ENCODE peak calls at places on chromosomes 13 and 19, in nine cellular contexts. One of them, this sample, is unnamed.

GRCh38 chr13:99434258-99434788 is 66.9 kb upstream of the TM9SF2 start:
- DNase-seq in stimulated activated CD4-positive, alpha-beta T cell treated with anti-CD3 and anti-CD28 coated beads, Interleukin-15, amount 100 ng/mL, for 48 hours: peak; percentile 91
- DNase-seq in stimulated activated CD8-positive, alpha-beta memory T cell treated with anti-CD3 and anti-CD28 coated beads, Interleukin-15, amount 100 ng/mL, for 4 hours: peak; percentile 60
- DNase-seq in type B pancreatic cell: no peak
- DNase-seq in germinal center: no peak
- DNase-seq in NCI-H345: no peak
- DNase-seq in activated gamma-delta T cell treated with Interleukin-2 at 50 U/mL for 16 hours: peak; percentile 71
- DNase-seq in CD4-positive, alpha-beta memory T cell: peak; percentile 87
- DNase-seq in anterior cingulate cortex: no peak
- DNase-seq in this sample: no peak

GRCh38 chr13:92232880-92233279 is 834.5 kb downstream of the GPC5 start:
- DNase-seq in activated gamma-delta T cell treated with Interleukin-2 at 50 U/mL for 16 hours: no peak
- DNase-seq in stimulated activated CD8-positive, alpha-beta memory T cell treated with anti-CD3 and anti-CD28 coated beads, Interleukin-15, amount 100 ng/mL, for 4 hours: no peak
- DNase-seq in type B pancreatic cell: no peak
- DNase-seq in NCI-H345: no peak
- DNase-seq in stimulated activated CD4-positive, alpha-beta T cell treated with anti-CD3 and anti-CD28 coated beads, Interleukin-15, amount 100 ng/mL, for 48 hours: no peak
- DNase-seq in germinal center: no peak
- DNase-seq in anterior cingulate cortex: no peak
- DNase-seq in CD4-positive, alpha-beta memory T cell: no peak
- DNase-seq in this sample: no peak

GRCh38 chr19:9857076-9857721 is 22.1 kb downstream of the PIN1 start:
- DNase-seq in stimulated activated CD8-positive, alpha-beta memory T cell treated with anti-CD3 and anti-CD28 coated beads, Interleukin-15, amount 100 ng/mL, for 4 hours: no peak
- DNase-seq in NCI-H345: no peak
- DNase-seq in type B pancreatic cell: no peak
- DNase-seq in CD4-positive, alpha-beta memory T cell: no peak
- DNase-seq in anterior cingulate cortex: no peak
- DNase-seq in germinal center: no peak
- DNase-seq in activated gamma-delta T cell treated with Interleukin-2 at 50 U/mL for 16 hours: no peak
- DNase-seq in stimulated activated CD4-positive, alpha-beta T cell treated with anti-CD3 and anti-CD28 coated beads, Interleukin-15, amount 100 ng/mL, for 48 hours: no peak
- DNase-seq in this sample: no peak

GRCh38 chr19:53254451-53255341 is at the start of gene ZNF677:
- DNase-seq in stimulated activated CD4-positive, alpha-beta T cell treated with anti-CD3 and anti-CD28 coated beads, Interleukin-15, amount 100 ng/mL, for 48 hours: peak; percentile 71
- DNase-seq in germinal center: peak; percentile 64
- DNase-seq in type B pancreatic cell: peak; percentile 94
- DNase-seq in NCI-H345: peak; percentile 47
- DNase-seq in CD4-positive, alpha-beta memory T cell: peak; percentile 85
- DNase-seq in activated gamma-delta T cell treated with Interleukin-2 at 50 U/mL for 16 hours: peak; percentile 82
- DNase-seq in stimulated activated CD8-positive, alpha-beta memory T cell treated with anti-CD3 and anti-CD28 coated beads, Interleukin-15, amount 100 ng/mL, for 4 hours: peak; percentile 68
- DNase-seq in anterior cingulate cortex: peak; percentile 65
- DNase-seq in this sample: peak; percentile 95

GRCh38 chr13:66069570-66069969 is 1160.6 kb downstream of the PCDH9 start:
- DNase-seq in CD4-positive, alpha-beta memory T cell: no peak
- DNase-seq in type B pancreatic cell: no peak
- DNase-seq in stimulated activated CD8-positive, alpha-beta memory T cell treated with anti-CD3 and anti-CD28 coated beads, Interleukin-15, amount 100 ng/mL, for 4 hours: no peak
- DNase-seq in activated gamma-delta T cell treated with Interleukin-2 at 50 U/mL for 16 hours: no peak
- DNase-seq in NCI-H345: no peak
- DNase-seq in germinal center: no peak
- DNase-seq in stimulated activated CD4-positive, alpha-beta T cell treated with anti-CD3 and anti-CD28 coated beads, Interleukin-15, amount 100 ng/mL, for 48 hours: no peak
- DNase-seq in anterior cingulate cortex: no peak
- DNase-seq in this sample: no peak

GRCh38 chr13:24271611-24272451 is 37.5 kb upstream of the C1QTNF9 start:
- DNase-seq in germinal center: peak; percentile 57
- DNase-seq in anterior cingulate cortex: peak; percentile 63
- DNase-seq in type B pancreatic cell: no peak
- DNase-seq in NCI-H345: no peak
- DNase-seq in CD4-positive, alpha-beta memory T cell: peak; percentile 88
- DNase-seq in activated gamma-delta T cell treated with Interleukin-2 at 50 U/mL for 16 hours: peak; percentile 57
- DNase-seq in stimulated activated CD4-positive, alpha-beta T cell treated with anti-CD3 and anti-CD28 coated beads, Interleukin-15, amount 100 ng/mL, for 48 hours: no peak
- DNase-seq in stimulated activated CD8-positive, alpha-beta memory T cell treated with anti-CD3 and anti-CD28 coated beads, Interleukin-15, amount 100 ng/mL, for 4 hours: peak; percentile 23
- DNase-seq in this sample: no peak

GRCh38 chr13:64414381-64414780 is 2815.8 kb downstream of the PCDH9 start:
- DNase-seq in stimulated activated CD4-positive, alpha-beta T cell treated with anti-CD3 and anti-CD28 coated beads, Interleukin-15, amount 100 ng/mL, for 48 hours: no peak
- DNase-seq in activated gamma-delta T cell treated with Interleukin-2 at 50 U/mL for 16 hours: no peak
- DNase-seq in NCI-H345: no peak
- DNase-seq in CD4-positive, alpha-beta memory T cell: no peak
- DNase-seq in stimulated activated CD8-positive, alpha-beta memory T cell treated with anti-CD3 and anti-CD28 coated beads, Interleukin-15, amount 100 ng/mL, for 4 hours: no peak
- DNase-seq in type B pancreatic cell: no peak
- DNase-seq in anterior cingulate cortex: no peak
- DNase-seq in germinal center: no peak
- DNase-seq in this sample: no peak

GRCh38 chr13:19590423-19590822 is 29.1 kb upstream of the TPTE2 start:
- DNase-seq in anterior cingulate cortex: no peak
- DNase-seq in CD4-positive, alpha-beta memory T cell: no peak
- DNase-seq in stimulated activated CD8-positive, alpha-beta memory T cell treated with anti-CD3 and anti-CD28 coated beads, Interleukin-15, amount 100 ng/mL, for 4 hours: no peak
- DNase-seq in activated gamma-delta T cell treated with Interleukin-2 at 50 U/mL for 16 hours: no peak
- DNase-seq in NCI-H345: no peak
- DNase-seq in germinal center: no peak
- DNase-seq in stimulated activated CD4-positive, alpha-beta T cell treated with anti-CD3 and anti-CD28 coated beads, Interleukin-15, amount 100 ng/mL, for 48 hours: no peak
- DNase-seq in type B pancreatic cell: no peak
- DNase-seq in this sample: no peak

GRCh38 chr13:44354322-44354721 is 19.3 kb upstream of the SERP2 start:
- DNase-seq in stimulated activated CD8-positive, alpha-beta memory T cell treated with anti-CD3 and anti-CD28 coated beads, Interleukin-15, amount 100 ng/mL, for 4 hours: no peak
- DNase-seq in activated gamma-delta T cell treated with Interleukin-2 at 50 U/mL for 16 hours: no peak
- DNase-seq in anterior cingulate cortex: no peak
- DNase-seq in type B pancreatic cell: no peak
- DNase-seq in stimulated activated CD4-positive, alpha-beta T cell treated with anti-CD3 and anti-CD28 coated beads, Interleukin-15, amount 100 ng/mL, for 48 hours: no peak
- DNase-seq in germinal center: no peak
- DNase-seq in CD4-positive, alpha-beta memory T cell: no peak
- DNase-seq in NCI-H345: no peak
- DNase-seq in this sample: no peak

GRCh38 chr19:34501339-34502320 is 20.1 kb downstream of the WTIP start:
- DNase-seq in germinal center: peak; percentile 90
- DNase-seq in anterior cingulate cortex: peak; percentile 54
- DNase-seq in stimulated activated CD4-positive, alpha-beta T cell treated with anti-CD3 and anti-CD28 coated beads, Interleukin-15, amount 100 ng/mL, for 48 hours: peak; percentile 76
- DNase-seq in NCI-H345: peak; percentile 98
- DNase-seq in stimulated activated CD8-positive, alpha-beta memory T cell treated with anti-CD3 and anti-CD28 coated beads, Interleukin-15, amount 100 ng/mL, for 4 hours: peak; percentile 57
- DNase-seq in activated gamma-delta T cell treated with Interleukin-2 at 50 U/mL for 16 hours: peak; percentile 81
- DNase-seq in CD4-positive, alpha-beta memory T cell: peak; percentile 77
- DNase-seq in type B pancreatic cell: peak; percentile 97
- DNase-seq in this sample: peak; percentile 92

GRCh38 chr13:75830842-75831241 is 194.7 kb downstream of the LMO7 start:
- DNase-seq in NCI-H345: no peak
- DNase-seq in anterior cingulate cortex: no peak
- DNase-seq in CD4-positive, alpha-beta memory T cell: no peak
- DNase-seq in type B pancreatic cell: no peak
- DNase-seq in germinal center: no peak
- DNase-seq in activated gamma-delta T cell treated with Interleukin-2 at 50 U/mL for 16 hours: no peak
- DNase-seq in stimulated activated CD8-positive, alpha-beta memory T cell treated with anti-CD3 and anti-CD28 coated beads, Interleukin-15, amount 100 ng/mL, for 4 hours: no peak
- DNase-seq in stimulated activated CD4-positive, alpha-beta T cell treated with anti-CD3 and anti-CD28 coated beads, Interleukin-15, amount 100 ng/mL, for 48 hours: no peak
- DNase-seq in this sample: no peak

GRCh38 chr19:35061583-35062373 is 20.3 kb downstream of the HPN start:
- DNase-seq in stimulated activated CD4-positive, alpha-beta T cell treated with anti-CD3 and anti-CD28 coated beads, Interleukin-15, amount 100 ng/mL, for 48 hours: no peak
- DNase-seq in NCI-H345: no peak
- DNase-seq in type B pancreatic cell: no peak
- DNase-seq in stimulated activated CD8-positive, alpha-beta memory T cell treated with anti-CD3 and anti-CD28 coated beads, Interleukin-15, amount 100 ng/mL, for 4 hours: no peak
- DNase-seq in activated gamma-delta T cell treated with Interleukin-2 at 50 U/mL for 16 hours: no peak
- DNase-seq in CD4-positive, alpha-beta memory T cell: no peak
- DNase-seq in anterior cingulate cortex: no peak
- DNase-seq in germinal center: no peak
- DNase-seq in this sample: no peak

GRCh38 chr13:67023088-67023893 is 206.8 kb downstream of the PCDH9 start:
- DNase-seq in anterior cingulate cortex: no peak
- DNase-seq in NCI-H345: peak; percentile 64
- DNase-seq in stimulated activated CD8-positive, alpha-beta memory T cell treated with anti-CD3 and anti-CD28 coated beads, Interleukin-15, amount 100 ng/mL, for 4 hours: no peak
- DNase-seq in stimulated activated CD4-positive, alpha-beta T cell treated with anti-CD3 and anti-CD28 coated beads, Interleukin-15, amount 100 ng/mL, for 48 hours: no peak
- DNase-seq in type B pancreatic cell: no peak
- DNase-seq in germinal center: no peak
- DNase-seq in activated gamma-delta T cell treated with Interleukin-2 at 50 U/mL for 16 hours: no peak
- DNase-seq in CD4-positive, alpha-beta memory T cell: no peak
- DNase-seq in this sample: no peak

GRCh38 chr19:16084067-16084685 is 7.9 kb downstream of the TPM4 start:
- DNase-seq in germinal center: no peak
- DNase-seq in NCI-H345: no peak
- DNase-seq in type B pancreatic cell: no peak
- DNase-seq in anterior cingulate cortex: no peak
- DNase-seq in activated gamma-delta T cell treated with Interleukin-2 at 50 U/mL for 16 hours: no peak
- DNase-seq in stimulated activated CD8-positive, alpha-beta memory T cell treated with anti-CD3 and anti-CD28 coated beads, Interleukin-15, amount 100 ng/mL, for 4 hours: no peak
- DNase-seq in CD4-positive, alpha-beta memory T cell: no peak
- DNase-seq in stimulated activated CD4-positive, alpha-beta T cell treated with anti-CD3 and anti-CD28 coated beads, Interleukin-15, amount 100 ng/mL, for 48 hours: no peak
- DNase-seq in this sample: no peak

GRCh38 chr19:39413903-39414608 is 1.6 kb downstream of the PLEKHG2 start:
- DNase-seq in activated gamma-delta T cell treated with Interleukin-2 at 50 U/mL for 16 hours: no peak
- DNase-seq in type B pancreatic cell: no peak
- DNase-seq in germinal center: no peak
- DNase-seq in CD4-positive, alpha-beta memory T cell: no peak
- DNase-seq in anterior cingulate cortex: no peak
- DNase-seq in stimulated activated CD8-positive, alpha-beta memory T cell treated with anti-CD3 and anti-CD28 coated beads, Interleukin-15, amount 100 ng/mL, for 4 hours: no peak
- DNase-seq in stimulated activated CD4-positive, alpha-beta T cell treated with anti-CD3 and anti-CD28 coated beads, Interleukin-15, amount 100 ng/mL, for 48 hours: no peak
- DNase-seq in NCI-H345: peak; percentile 50
- DNase-seq in this sample: peak; percentile 61

GRCh38 chr13:30526612-30527217 is 61.0 kb upstream of the HMGB1 start:
- DNase-seq in stimulated activated CD8-positive, alpha-beta memory T cell treated with anti-CD3 and anti-CD28 coated beads, Interleukin-15, amount 100 ng/mL, for 4 hours: no peak
- DNase-seq in type B pancreatic cell: no peak
- DNase-seq in anterior cingulate cortex: no peak
- DNase-seq in NCI-H345: no peak
- DNase-seq in activated gamma-delta T cell treated with Interleukin-2 at 50 U/mL for 16 hours: no peak
- DNase-seq in stimulated activated CD4-positive, alpha-beta T cell treated with anti-CD3 and anti-CD28 coated beads, Interleukin-15, amount 100 ng/mL, for 48 hours: no peak
- DNase-seq in germinal center: no peak
- DNase-seq in CD4-positive, alpha-beta memory T cell: no peak
- DNase-seq in this sample: peak; percentile 29

GRCh38 chr19:39171479-39172465 is 25.0 kb upstream of the NCCRP1 start:
- DNase-seq in type B pancreatic cell: no peak
- DNase-seq in NCI-H345: no peak
- DNase-seq in stimulated activated CD8-positive, alpha-beta memory T cell treated with anti-CD3 and anti-CD28 coated beads, Interleukin-15, amount 100 ng/mL, for 4 hours: no peak
- DNase-seq in CD4-positive, alpha-beta memory T cell: no peak
- DNase-seq in anterior cingulate cortex: no peak
- DNase-seq in activated gamma-delta T cell treated with Interleukin-2 at 50 U/mL for 16 hours: no peak
- DNase-seq in germinal center: no peak
- DNase-seq in stimulated activated CD4-positive, alpha-beta T cell treated with anti-CD3 and anti-CD28 coated beads, Interleukin-15, amount 100 ng/mL, for 48 hours: no peak
- DNase-seq in this sample: peak; percentile 55

GRCh38 chr13:48594080-48594815 is 59.5 kb upstream of the CYSLTR2 start:
- DNase-seq in activated gamma-delta T cell treated with Interleukin-2 at 50 U/mL for 16 hours: no peak
- DNase-seq in NCI-H345: no peak
- DNase-seq in type B pancreatic cell: no peak
- DNase-seq in CD4-positive, alpha-beta memory T cell: no peak
- DNase-seq in germinal center: no peak
- DNase-seq in stimulated activated CD4-positive, alpha-beta T cell treated with anti-CD3 and anti-CD28 coated beads, Interleukin-15, amount 100 ng/mL, for 48 hours: no peak
- DNase-seq in anterior cingulate cortex: no peak
- DNase-seq in stimulated activated CD8-positive, alpha-beta memory T cell treated with anti-CD3 and anti-CD28 coated beads, Interleukin-15, amount 100 ng/mL, for 4 hours: no peak
- DNase-seq in this sample: no peak

GRCh38 chr13:36297259-36297599 is 385 bp downstream of the CCDC169 start:
- DNase-seq in NCI-H345: peak; percentile 13
- DNase-seq in anterior cingulate cortex: no peak
- DNase-seq in stimulated activated CD4-positive, alpha-beta T cell treated with anti-CD3 and anti-CD28 coated beads, Interleukin-15, amount 100 ng/mL, for 48 hours: no peak
- DNase-seq in stimulated activated CD8-positive, alpha-beta memory T cell treated with anti-CD3 and anti-CD28 coated beads, Interleukin-15, amount 100 ng/mL, for 4 hours: no peak
- DNase-seq in type B pancreatic cell: no peak
- DNase-seq in CD4-positive, alpha-beta memory T cell: no peak
- DNase-seq in activated gamma-delta T cell treated with Interleukin-2 at 50 U/mL for 16 hours: no peak
- DNase-seq in germinal center: no peak
- DNase-seq in this sample: no peak

GRCh38 chr13:35917252-35917941 is 213.8 kb downstream of the DCLK1 start:
- DNase-seq in germinal center: no peak
- DNase-seq in CD4-positive, alpha-beta memory T cell: no peak
- DNase-seq in NCI-H345: no peak
- DNase-seq in stimulated activated CD8-positive, alpha-beta memory T cell treated with anti-CD3 and anti-CD28 coated beads, Interleukin-15, amount 100 ng/mL, for 4 hours: no peak
- DNase-seq in activated gamma-delta T cell treated with Interleukin-2 at 50 U/mL for 16 hours: no peak
- DNase-seq in type B pancreatic cell: no peak
- DNase-seq in anterior cingulate cortex: no peak
- DNase-seq in stimulated activated CD4-positive, alpha-beta T cell treated with anti-CD3 and anti-CD28 coated beads, Interleukin-15, amount 100 ng/mL, for 48 hours: no peak
- DNase-seq in this sample: no peak

GRCh38 chr13:73272831-73273230 is 214.0 kb downstream of the KLF5 start:
- DNase-seq in activated gamma-delta T cell treated with Interleukin-2 at 50 U/mL for 16 hours: no peak
- DNase-seq in stimulated activated CD4-positive, alpha-beta T cell treated with anti-CD3 and anti-CD28 coated beads, Interleukin-15, amount 100 ng/mL, for 48 hours: no peak
- DNase-seq in anterior cingulate cortex: no peak
- DNase-seq in stimulated activated CD8-positive, alpha-beta memory T cell treated with anti-CD3 and anti-CD28 coated beads, Interleukin-15, amount 100 ng/mL, for 4 hours: no peak
- DNase-seq in NCI-H345: no peak
- DNase-seq in CD4-positive, alpha-beta memory T cell: no peak
- DNase-seq in germinal center: no peak
- DNase-seq in type B pancreatic cell: no peak
- DNase-seq in this sample: no peak

GRCh38 chr13:53191091-53191490 is 162.5 kb downstream of the OLFM4 start:
- DNase-seq in stimulated activated CD4-positive, alpha-beta T cell treated with anti-CD3 and anti-CD28 coated beads, Interleukin-15, amount 100 ng/mL, for 48 hours: no peak
- DNase-seq in stimulated activated CD8-positive, alpha-beta memory T cell treated with anti-CD3 and anti-CD28 coated beads, Interleukin-15, amount 100 ng/mL, for 4 hours: no peak
- DNase-seq in NCI-H345: no peak
- DNase-seq in anterior cingulate cortex: no peak
- DNase-seq in type B pancreatic cell: no peak
- DNase-seq in CD4-positive, alpha-beta memory T cell: no peak
- DNase-seq in germinal center: no peak
- DNase-seq in activated gamma-delta T cell treated with Interleukin-2 at 50 U/mL for 16 hours: no peak
- DNase-seq in this sample: no peak

GRCh38 chr13:101025519-101025918 is 350.9 kb upstream of the TMTC4 start:
- DNase-seq in germinal center: no peak
- DNase-seq in stimulated activated CD8-positive, alpha-beta memory T cell treated with anti-CD3 and anti-CD28 coated beads, Interleukin-15, amount 100 ng/mL, for 4 hours: no peak
- DNase-seq in CD4-positive, alpha-beta memory T cell: no peak
- DNase-seq in stimulated activated CD4-positive, alpha-beta T cell treated with anti-CD3 and anti-CD28 coated beads, Interleukin-15, amount 100 ng/mL, for 48 hours: no peak
- DNase-seq in anterior cingulate cortex: no peak
- DNase-seq in type B pancreatic cell: no peak
- DNase-seq in NCI-H345: no peak
- DNase-seq in activated gamma-delta T cell treated with Interleukin-2 at 50 U/mL for 16 hours: no peak
- DNase-seq in this sample: no peak

GRCh38 chr19:44845612-44846454 is at the start of gene NECTIN2:
- DNase-seq in anterior cingulate cortex: peak; percentile 80
- DNase-seq in activated gamma-delta T cell treated with Interleukin-2 at 50 U/mL for 16 hours: peak; percentile 61
- DNase-seq in germinal center: peak; percentile 96
- DNase-seq in stimulated activated CD8-positive, alpha-beta memory T cell treated with anti-CD3 and anti-CD28 coated beads, Interleukin-15, amount 100 ng/mL, for 4 hours: peak; percentile 46
- DNase-seq in NCI-H345: peak; percentile 92
- DNase-seq in stimulated activated CD4-positive, alpha-beta T cell treated with anti-CD3 and anti-CD28 coated beads, Interleukin-15, amount 100 ng/mL, for 48 hours: peak; percentile 89
- DNase-seq in type B pancreatic cell: peak; percentile 100
- DNase-seq in CD4-positive, alpha-beta memory T cell: peak; percentile 63
- DNase-seq in this sample: peak; percentile 100

GRCh38 chr13:67934615-67935330 is 704.6 kb upstream of the PCDH9 start:
- DNase-seq in anterior cingulate cortex: no peak
- DNase-seq in type B pancreatic cell: no peak
- DNase-seq in germinal center: no peak
- DNase-seq in activated gamma-delta T cell treated with Interleukin-2 at 50 U/mL for 16 hours: no peak
- DNase-seq in stimulated activated CD4-positive, alpha-beta T cell treated with anti-CD3 and anti-CD28 coated beads, Interleukin-15, amount 100 ng/mL, for 48 hours: no peak
- DNase-seq in CD4-positive, alpha-beta memory T cell: no peak
- DNase-seq in NCI-H345: no peak
- DNase-seq in stimulated activated CD8-positive, alpha-beta memory T cell treated with anti-CD3 and anti-CD28 coated beads, Interleukin-15, amount 100 ng/mL, for 4 hours: no peak
- DNase-seq in this sample: no peak

GRCh38 chr13:35874704-35875103 is 256.5 kb downstream of the DCLK1 start:
- DNase-seq in anterior cingulate cortex: no peak
- DNase-seq in NCI-H345: no peak
- DNase-seq in germinal center: no peak
- DNase-seq in stimulated activated CD8-positive, alpha-beta memory T cell treated with anti-CD3 and anti-CD28 coated beads, Interleukin-15, amount 100 ng/mL, for 4 hours: no peak
- DNase-seq in type B pancreatic cell: no peak
- DNase-seq in activated gamma-delta T cell treated with Interleukin-2 at 50 U/mL for 16 hours: no peak
- DNase-seq in stimulated activated CD4-positive, alpha-beta T cell treated with anti-CD3 and anti-CD28 coated beads, Interleukin-15, amount 100 ng/mL, for 48 hours: no peak
- DNase-seq in CD4-positive, alpha-beta memory T cell: no peak
- DNase-seq in this sample: no peak

GRCh38 chr13:62879071-62879470 is 1463.4 kb upstream of the PCDH20 start:
- DNase-seq in CD4-positive, alpha-beta memory T cell: no peak
- DNase-seq in type B pancreatic cell: no peak
- DNase-seq in activated gamma-delta T cell treated with Interleukin-2 at 50 U/mL for 16 hours: no peak
- DNase-seq in NCI-H345: no peak
- DNase-seq in anterior cingulate cortex: no peak
- DNase-seq in stimulated activated CD8-positive, alpha-beta memory T cell treated with anti-CD3 and anti-CD28 coated beads, Interleukin-15, amount 100 ng/mL, for 4 hours: no peak
- DNase-seq in stimulated activated CD4-positive, alpha-beta T cell treated with anti-CD3 and anti-CD28 coated beads, Interleukin-15, amount 100 ng/mL, for 48 hours: no peak
- DNase-seq in germinal center: no peak
- DNase-seq in this sample: no peak

GRCh38 chr19:55467236-55468053 is 2.9 kb upstream of the C19orf85 start:
- DNase-seq in stimulated activated CD4-positive, alpha-beta T cell treated with anti-CD3 and anti-CD28 coated beads, Interleukin-15, amount 100 ng/mL, for 48 hours: no peak
- DNase-seq in germinal center: peak; percentile 81
- DNase-seq in CD4-positive, alpha-beta memory T cell: peak; percentile 52
- DNase-seq in anterior cingulate cortex: no peak
- DNase-seq in NCI-H345: peak; percentile 9
- DNase-seq in type B pancreatic cell: peak; percentile 77
- DNase-seq in stimulated activated CD8-positive, alpha-beta memory T cell treated with anti-CD3 and anti-CD28 coated beads, Interleukin-15, amount 100 ng/mL, for 4 hours: no peak
- DNase-seq in activated gamma-delta T cell treated with Interleukin-2 at 50 U/mL for 16 hours: peak; percentile 73
- DNase-seq in this sample: peak; percentile 67

GRCh38 chr19:41223431-41224234 is 4.6 kb downstream of the AXL start:
- DNase-seq in activated gamma-delta T cell treated with Interleukin-2 at 50 U/mL for 16 hours: no peak
- DNase-seq in type B pancreatic cell: no peak
- DNase-seq in germinal center: no peak
- DNase-seq in NCI-H345: no peak
- DNase-seq in anterior cingulate cortex: no peak
- DNase-seq in stimulated activated CD4-positive, alpha-beta T cell treated with anti-CD3 and anti-CD28 coated beads, Interleukin-15, amount 100 ng/mL, for 48 hours: no peak
- DNase-seq in CD4-positive, alpha-beta memory T cell: no peak
- DNase-seq in stimulated activated CD8-positive, alpha-beta memory T cell treated with anti-CD3 and anti-CD28 coated beads, Interleukin-15, amount 100 ng/mL, for 4 hours: no peak
- DNase-seq in this sample: no peak

GRCh38 chr13:20828540-20829364 is 55.0 kb upstream of the EEF1AKMT1 start:
- DNase-seq in stimulated activated CD4-positive, alpha-beta T cell treated with anti-CD3 and anti-CD28 coated beads, Interleukin-15, amount 100 ng/mL, for 48 hours: no peak
- DNase-seq in germinal center: peak; percentile 21
- DNase-seq in type B pancreatic cell: no peak
- DNase-seq in stimulated activated CD8-positive, alpha-beta memory T cell treated with anti-CD3 and anti-CD28 coated beads, Interleukin-15, amount 100 ng/mL, for 4 hours: no peak
- DNase-seq in activated gamma-delta T cell treated with Interleukin-2 at 50 U/mL for 16 hours: peak; percentile 19
- DNase-seq in CD4-positive, alpha-beta memory T cell: peak; percentile 65
- DNase-seq in NCI-H345: peak; percentile 31
- DNase-seq in anterior cingulate cortex: no peak
- DNase-seq in this sample: peak; percentile 23

This sample was measured in BE2C.